ENCODE peak calls at places on chromosome 13, in five cellular contexts. Q is A549, E is K562, P is GM12878, H is WTC11. W is an unnamed sample.

GRCh38 chr13:75724742-75725504 is 88.8 kb downstream of the LMO7 start:
- DNase-seq in Q (peak), E (no peak), P (no peak), H (no peak), W (no peak)

GRCh38 chr13:87669379-87669978 is 1.7 kb upstream of the SLITRK5 start:
- DNase-seq in Q (peak), E (no peak), P (no peak), H (no peak), W (peak)

GRCh38 chr13:107379398-107380155 is 811.6 kb upstream of the ARGLU1 start:
- DNase-seq in Q (no peak), E (no peak), P (no peak), H (no peak), W (no peak)

GRCh38 chr13:41568990-41569387 is 111.6 kb downstream of the RGCC start:
- DNase-seq in Q (no peak), E (no peak), P (no peak), H (no peak), W (no peak)

GRCh38 chr13:97001641-97002040 is 7.4 kb upstream of the OXGR1 start:
- DNase-seq in Q (no peak), E (no peak), P (no peak), H (no peak), W (no peak)

GRCh38 chr13:101556676-101557121 is 104.2 kb downstream of the ITGBL1 start:
- DNase-seq in Q (no peak), E (no peak), P (no peak), H (no peak), W (no peak)

GRCh38 chr13:98459171-98459681 is 117.7 kb downstream of the STK24 start:
- DNase-seq in Q (no peak), E (no peak), P (no peak), H (no peak), W (no peak)

GRCh38 chr13:82800391-82800790 is 1081.9 kb downstream of the SLITRK1 start:
- DNase-seq in Q (no peak), E (no peak), P (no peak), H (no peak), W (no peak)

GRCh38 chr13:114049026-114049425 is 75.2 kb upstream of the C13orf46 start:
- DNase-seq in Q (no peak), E (no peak), P (no peak), H (no peak), W (no peak)

GRCh38 chr13:111468037-111468959 is 147.9 kb downstream of the TEX29 start:
- DNase-seq in Q (no peak), E (no peak), P (no peak), H (no peak), W (no peak)

GRCh38 chr13:98927954-98928927 is 49.6 kb downstream of the DOCK9 start:
- DNase-seq in Q (no peak), E (no peak), P (no peak), H (no peak), W (peak)

GRCh38 chr13:30141773-30142501 is 165.4 kb downstream of the KATNAL1 start:
- DNase-seq in Q (no peak), E (no peak), P (no peak), H (no peak), W (no peak)

GRCh38 chr13:19984430-19985218 is 26.1 kb downstream of the ZMYM2 start:
- DNase-seq in Q (peak), E (peak), P (peak), H (no peak), W (peak)

GRCh38 chr13:30009411-30009810 is 159.0 kb upstream of the UBL3 start:
- DNase-seq in Q (no peak), E (no peak), P (no peak), H (no peak), W (no peak)

GRCh38 chr13:29564828-29565227 is 30.7 kb downstream of the SLC7A1 start:
- DNase-seq in Q (no peak), E (no peak), P (no peak), H (no peak), W (no peak)

GRCh38 chr13:35136585-35136984 is 194.5 kb downstream of the NBEA start:
- DNase-seq in Q (no peak), E (no peak), P (no peak), H (no peak), W (no peak)

GRCh38 chr13:90420683-90421082 is 926.8 kb upstream of the MIR17HG start:
- DNase-seq in Q (no peak), E (no peak), P (no peak), H (no peak), W (no peak)

GRCh38 chr13:52707375-52707774 is 32.2 kb downstream of the CNMD start:
- DNase-seq in Q (no peak), E (no peak), P (no peak), H (no peak), W (no peak)

GRCh38 chr13:48775804-48776203 is 122.1 kb downstream of the CYSLTR2 start:
- DNase-seq in Q (no peak), E (no peak), P (no peak), H (no peak), W (no peak)

GRCh38 chr13:23159205-23159586 is 21.6 kb upstream of the SGCG start:
- DNase-seq in Q (peak), E (peak), P (no peak), H (peak), W (peak)

GRCh38 chr13:20525144-20525600 is 485 bp downstream of the CRYL1 start:
- DNase-seq in Q (no peak), E (peak), P (no peak), H (peak), W (peak)

GRCh38 chr13:99053636-99054233 is 75.9 kb upstream of the DOCK9 start:
- DNase-seq in Q (no peak), E (peak), P (no peak), H (no peak), W (no peak)

GRCh38 chr13:107866007-107866665 is 349.2 kb downstream of the LIG4 start:
- DNase-seq in Q (peak), E (peak), P (no peak), H (peak), W (no peak)

GRCh38 chr13:36453518-36453917 is 21.2 kb downstream of the CCNA1 start:
- DNase-seq in Q (no peak), E (no peak), P (no peak), H (no peak), W (no peak)

GRCh38 chr13:113437408-113438010 is 15.8 kb downstream of the ADPRHL1 start:
- DNase-seq in Q (peak), E (no peak), P (no peak), H (no peak), W (peak)

GRCh38 chr13:102651392-102651791 is 43.5 kb downstream of the METTL21C start:
- DNase-seq in Q (no peak), E (no peak), P (no peak), H (no peak), W (no peak)

GRCh38 chr13:48733739-48734329 is 80.1 kb downstream of the CYSLTR2 start:
- DNase-seq in Q (no peak), E (no peak), P (no peak), H (no peak), W (no peak)

GRCh38 chr13:113777311-113778260 is 18.6 kb downstream of the TMEM255B start:
- DNase-seq in Q (no peak), E (peak), P (no peak), H (peak), W (no peak)

GRCh38 chr13:39025433-39025839 is 12.5 kb downstream of the PROSER1 start:
- DNase-seq in Q (no peak), E (no peak), P (no peak), H (no peak), W (no peak)

DNA sequence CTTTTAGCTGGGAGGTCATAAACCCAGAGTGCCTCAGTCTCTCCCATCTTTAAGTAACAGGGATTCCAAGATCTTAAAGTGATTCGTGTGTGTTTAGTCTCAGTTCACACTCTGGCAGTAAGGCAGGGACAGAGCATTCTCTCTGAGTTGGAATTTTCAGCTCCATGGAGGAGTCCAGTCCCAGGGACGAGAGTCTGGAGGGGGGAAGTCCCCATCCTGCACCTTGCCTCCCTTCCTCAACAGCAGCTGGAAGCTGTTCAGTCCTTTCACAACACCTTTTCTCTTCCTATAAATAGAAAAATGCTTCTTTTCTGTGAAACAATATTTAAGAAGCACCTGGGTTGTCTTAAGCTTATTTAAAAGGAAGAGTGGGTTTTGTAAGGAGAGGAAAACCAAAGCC is 82.0 kb downstream of the KLF5 start:
- DNase-seq in Q (no peak), E (no peak), P (no peak), H (no peak), W (no peak)
- TF ChIP-seq ESRRA in Q (no peak), E (no peak), P (no peak), H (no peak), W (no peak)

DNA sequence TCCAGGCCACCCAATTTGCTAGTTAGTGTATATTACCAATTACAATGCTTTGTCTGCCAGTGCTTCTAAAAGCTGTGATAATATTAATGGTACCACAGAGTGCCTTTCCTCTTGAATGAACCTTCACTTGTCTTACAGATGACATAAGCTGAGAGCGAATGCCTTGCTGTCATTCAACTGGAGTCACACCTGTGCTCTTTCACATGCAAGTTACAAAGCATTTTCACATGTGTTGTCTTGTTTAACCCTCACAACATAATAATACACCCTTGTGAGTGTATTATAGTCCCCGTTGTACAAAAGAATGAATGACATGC is 239.8 kb upstream of the HTR2A start:
- DNase-seq in Q (no peak), E (no peak), P (no peak), H (no peak), W (no peak)
- TF ChIP-seq ESRRA in Q (no peak), E (no peak), P (no peak), H (no peak), W (no peak)

GRCh38 chr13:74272826-74273225 is 138.6 kb upstream of the KLF12 start:
- DNase-seq in Q (no peak), E (no peak), P (no peak), H (no peak), W (no peak)

GRCh38 chr13:74274946-74275345 is 140.7 kb upstream of the KLF12 start:
- DNase-seq in Q (no peak), E (no peak), P (no peak), H (no peak), W (no peak)

GRCh38 chr13:74273591-74273990 is 139.4 kb upstream of the KLF12 start:
- DNase-seq in Q (no peak), E (no peak), P (no peak), H (no peak), W (no peak)

GRCh38 chr13:74264333-74264732 is 130.1 kb upstream of the KLF12 start:
- DNase-seq in Q (no peak), E (no peak), P (no peak), H (no peak), W (no peak)

GRCh38 chr13:74270018-74270417 is 135.8 kb upstream of the KLF12 start:
- DNase-seq in Q (no peak), E (no peak), P (no peak), H (no peak), W (no peak)
- TF ChIP-seq ESRRA in Q (no peak), E (no peak), P (no peak), H (no peak), W (no peak)

DNA sequence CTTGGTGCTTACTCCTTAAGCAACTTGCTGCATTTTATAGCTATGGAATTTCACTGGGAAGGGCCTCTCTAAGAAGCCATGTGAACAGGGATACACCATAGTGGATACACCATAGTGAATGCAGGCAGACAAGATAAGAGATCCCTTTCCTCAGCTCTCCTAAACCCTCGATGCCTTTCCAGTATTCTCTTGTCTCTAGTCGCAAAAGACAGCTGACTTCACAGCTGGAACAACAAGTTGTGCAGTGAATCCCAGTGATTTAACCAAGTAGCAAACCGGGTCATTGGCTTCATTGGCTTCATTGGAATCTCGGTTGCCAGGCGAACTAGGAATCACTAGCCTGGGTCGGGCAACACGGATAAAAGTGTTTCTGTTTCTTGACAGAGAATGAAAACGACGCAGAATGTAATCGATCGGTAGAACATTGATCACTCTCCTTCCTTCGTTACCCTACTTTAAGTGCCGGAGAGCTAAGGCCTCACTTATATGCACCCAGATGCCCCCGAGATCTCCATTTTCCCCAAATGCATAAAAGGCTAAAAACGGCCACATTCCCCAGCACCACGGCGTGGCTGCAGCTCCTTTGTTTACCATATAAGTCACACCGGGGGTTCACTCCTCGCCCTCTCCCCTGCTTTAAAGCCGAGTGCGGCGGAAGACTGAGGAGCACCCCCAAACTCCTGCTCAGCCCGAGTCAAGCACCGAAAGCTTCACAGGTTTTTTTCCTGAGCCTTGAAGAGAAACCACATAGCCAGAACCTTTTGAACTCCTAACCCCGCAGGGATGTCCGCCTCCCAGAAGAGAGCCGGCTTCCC is 674 bp downstream of the TRPC4 start:
- DNase-seq in Q (no peak), E (no peak), P (no peak), H (peak), W (no peak)
- TF ChIP-seq ESRRA in Q (no peak), E (no peak), P (no peak), H (no peak), W (no peak)

DNA sequence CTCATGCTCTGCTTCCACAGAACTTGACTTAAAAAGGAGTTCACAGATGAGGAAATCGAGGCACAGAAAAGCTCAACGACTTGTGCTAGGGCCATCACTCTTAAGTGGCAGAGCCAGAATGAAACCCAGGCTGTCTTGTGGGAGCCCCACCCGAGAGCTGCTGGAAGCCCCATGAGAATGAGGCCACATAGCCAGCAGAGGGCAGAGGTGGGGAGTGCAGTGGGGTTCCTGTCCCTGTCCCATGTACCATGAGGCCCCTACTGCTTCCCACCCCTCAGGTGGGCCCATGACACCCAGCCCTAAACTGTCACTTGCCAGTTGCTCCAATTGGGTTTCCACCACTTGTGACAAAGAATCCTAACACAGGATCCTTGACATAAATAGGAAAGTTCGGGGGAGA is 175.9 kb downstream of the IRS2 start:
- DNase-seq in Q (peak), E (no peak), P (no peak), H (peak), W (no peak)
- TF ChIP-seq ESRRA in Q (no peak), E (no peak), P (no peak), H (no peak), W (no peak)